ENCODE peak calls at places on chromosomes 7 and 10, in nine cellular contexts. J is HTR-8/SVneo, H is NCI-H1105, M is Calu3, I is right atrium auricular region, U is GM04503, Y is choroid plexus epithelial cell, K is stomach, E is osteoblast. Z is an unnamed sample.

GRCh38 chr10:13891542-13892431 is 305.0 kb downstream of the PRPF18 start:
- DNase-seq in J (peak), H (no peak), M (no peak), I (no peak), U (no peak), Y (no peak), K (no peak), E (peak), Z (peak)

GRCh38 chr10:73339436-73339835 is 19.2 kb downstream of the CFAP70 start:
- DNase-seq in J (no peak), H (no peak), M (no peak), I (no peak), U (no peak), Y (no peak), K (no peak), E (no peak), Z (no peak)

GRCh38 chr10:15868006-15868405 is 7.7 kb upstream of the MINDY3 start:
- DNase-seq in J (no peak), H (no peak), M (no peak), I (no peak), U (no peak), Y (no peak), K (no peak), E (no peak), Z (no peak)

GRCh38 chr7:129163875-129164544 is 19.5 kb downstream of the TSPAN33 start:
- DNase-seq in J (peak), H (peak), M (no peak), I (no peak), U (no peak), Y (peak), K (no peak), E (peak), Z (peak)

GRCh38 chr10:98446121-98446655 is 547 bp downstream of the HPS1 start:
- DNase-seq in J (no peak), H (no peak), M (no peak), I (no peak), U (peak), Y (peak), K (peak), E (peak), Z (peak)

GRCh38 chr10:102678842-102679289 is 34.6 kb downstream of the TRIM8 start:
- DNase-seq in J (peak), H (peak), M (peak), I (no peak), U (no peak), Y (peak), K (peak), E (peak), Z (peak)

GRCh38 chr7:87218941-87219544 is 489 bp downstream of the TMEM243 start:
- DNase-seq in J (no peak), H (no peak), M (peak), I (peak), U (no peak), Y (peak), K (peak), E (no peak), Z (peak)

GRCh38 chr7:154840086-154840485 is 162.8 kb downstream of the PAXIP1 start:
- DNase-seq in J (no peak), H (no peak), M (no peak), I (no peak), U (no peak), Y (no peak), K (no peak), E (no peak), Z (no peak)

GRCh38 chr7:85103962-85104361 is 82.9 kb downstream of the SEMA3D start:
- DNase-seq in J (no peak), H (no peak), M (no peak), I (no peak), U (no peak), Y (peak), K (no peak), E (no peak), Z (no peak)

GRCh38 chr10:117365612-117366011 is 9.6 kb downstream of the PDZD8 start:
- DNase-seq in J (no peak), H (no peak), M (peak), I (no peak), U (no peak), Y (no peak), K (peak), E (no peak), Z (no peak)

GRCh38 chr7:42768037-42768436 is 143.8 kb downstream of the C7orf25 start:
- DNase-seq in J (no peak), H (no peak), M (no peak), I (no peak), U (no peak), Y (no peak), K (no peak), E (no peak), Z (peak)

GRCh38 chr7:20141666-20142065 is 75.5 kb downstream of the MACC1 start:
- DNase-seq in J (no peak), H (peak), M (no peak), I (no peak), U (no peak), Y (peak), K (no peak), E (no peak), Z (peak)

GRCh38 chr7:18770154-18770807 is 274.7 kb downstream of the HDAC9 start:
- DNase-seq in J (no peak), H (no peak), M (no peak), I (no peak), U (peak), Y (peak), K (no peak), E (no peak), Z (peak)

GRCh38 chr7:128108641-128109423 is 77.6 kb upstream of the LRRC4 start:
- DNase-seq in J (no peak), H (no peak), M (no peak), I (no peak), U (no peak), Y (no peak), K (no peak), E (peak), Z (no peak)

GRCh38 chr7:106681815-106682495 is 21.0 kb upstream of the CCDC71L start:
- DNase-seq in J (no peak), H (no peak), M (no peak), I (no peak), U (peak), Y (no peak), K (no peak), E (peak), Z (peak)

GRCh38 chr10:124676416-124677062 is 67.6 kb downstream of the FAM53B start:
- DNase-seq in J (no peak), H (no peak), M (no peak), I (no peak), U (no peak), Y (no peak), K (no peak), E (no peak), Z (no peak)

GRCh38 chr10:77628906-77629730 is 8.5 kb downstream of the KCNMA1 start:
- DNase-seq in J (no peak), H (no peak), M (no peak), I (no peak), U (no peak), Y (no peak), K (no peak), E (no peak), Z (peak)

GRCh38 chr10:112526130-112526529 is 79.1 kb downstream of the VTI1A start:
- DNase-seq in J (no peak), H (no peak), M (no peak), I (no peak), U (no peak), Y (no peak), K (no peak), E (no peak), Z (no peak)

GRCh38 chr7:151579642-151580041 is 59.9 kb upstream of the RHEB start:
- DNase-seq in J (no peak), H (no peak), M (no peak), I (no peak), U (no peak), Y (peak), K (no peak), E (no peak), Z (peak)

GRCh38 chr10:77939561-77940001 is 13.0 kb upstream of the DLG5 start:
- DNase-seq in J (no peak), H (no peak), M (no peak), I (no peak), U (peak), Y (peak), K (peak), E (no peak), Z (peak)

GRCh38 chr7:303425-303824 is 13.5 kb downstream of the FOXL3 start:
- DNase-seq in J (no peak), H (no peak), M (no peak), I (no peak), U (no peak), Y (no peak), K (no peak), E (peak), Z (no peak)

GRCh38 chr7:27636326-27637006 is 26.2 kb downstream of the HIBADH start:
- DNase-seq in J (no peak), H (peak), M (no peak), I (no peak), U (no peak), Y (peak), K (no peak), E (no peak), Z (peak)

GRCh38 chr10:71981024-71981867 is 17.1 kb downstream of the CHST3 start:
- DNase-seq in J (no peak), H (no peak), M (no peak), I (no peak), U (no peak), Y (peak), K (no peak), E (peak), Z (peak)

GRCh38 chr10:14259696-14260595 is 70.8 kb downstream of the FRMD4A start:
- DNase-seq in J (no peak), H (no peak), M (no peak), I (no peak), U (peak), Y (peak), K (no peak), E (no peak), Z (no peak)

GRCh38 chr7:72336887-72337821 is 75.0 kb downstream of the CALN1 start:
- DNase-seq in J (no peak), H (no peak), M (no peak), I (peak), U (no peak), Y (no peak), K (no peak), E (no peak), Z (no peak)

GRCh38 chr7:87398441-87398840 is 53.0 kb downstream of the CROT start:
- DNase-seq in J (no peak), H (no peak), M (no peak), I (no peak), U (peak), Y (peak), K (no peak), E (no peak), Z (peak)

GRCh38 chr10:111078505-111079185 is 1.8 kb downstream of the ADRA2A start:
- DNase-seq in J (no peak), H (no peak), M (no peak), I (no peak), U (no peak), Y (no peak), K (no peak), E (no peak), Z (no peak)

GRCh38 chr10:26448706-26449435 is 10.7 kb downstream of the APBB1IP start:
- DNase-seq in J (no peak), H (no peak), M (no peak), I (no peak), U (no peak), Y (no peak), K (no peak), E (no peak), Z (no peak)

GRCh38 chr10:70052462-70053211 is at the start of gene MACROH2A2:
- DNase-seq in J (peak), H (peak), M (peak), I (peak), U (no peak), Y (peak), K (peak), E (peak), Z (peak)

GRCh38 chr7:130486114-130486962 is 5.5 kb upstream of the MEST start:
- DNase-seq in J (no peak), H (peak), M (peak), I (no peak), U (no peak), Y (peak), K (peak), E (peak), Z (no peak)

GRCh38 chr10:131002031-131002861 is 309.3 kb downstream of the TCERG1L start:
- DNase-seq in J (no peak), H (no peak), M (no peak), I (peak), U (no peak), Y (no peak), K (no peak), E (no peak), Z (no peak)

GRCh38 chr7:137130751-137131158 is 212.8 kb downstream of the PTN start:
- DNase-seq in J (no peak), H (no peak), M (no peak), I (no peak), U (no peak), Y (peak), K (no peak), E (no peak), Z (peak)

GRCh38 chr10:69179089-69179742 is 818 bp upstream of the SUPV3L1 start:
- DNase-seq in J (peak), H (no peak), M (peak), I (no peak), U (no peak), Y (no peak), K (no peak), E (no peak), Z (no peak)

Z was measured in cardiac fibroblast.